ENCODE peak calls at places on chromosome 15, in six cellular contexts. L, G, S, A, Y and O are unnamed samples.

GRCh38 chr15:77515613-77516012 is 94.9 kb downstream of the HMG20A start:
- DNase-seq in G (no peak), Y (no peak), S (no peak), A (no peak), L (no peak), O (no peak)

GRCh38 chr15:60614862-60615771 is 136.2 kb upstream of the ICE2 start:
- DNase-seq in S (no peak), A (no peak), L (no peak), G (no peak), Y (no peak), O (no peak)

GRCh38 chr15:92463826-92464225 is 70.1 kb downstream of the ST8SIA2 start:
- DNase-seq in L (no peak), Y (peak; percentile 27), A (no peak), S (no peak), G (no peak), O (no peak)

GRCh38 chr15:63977102-63977501 is 69.2 kb downstream of the DAPK2 start:
- DNase-seq in G (no peak), Y (no peak), L (no peak), S (no peak), A (no peak), O (no peak)

GRCh38 chr15:40510201-40510600 is 39.4 kb downstream of the CHST14 start:
- DNase-seq in S (no peak), G (no peak), Y (peak; percentile 35), L (no peak), A (no peak), O (no peak)

GRCh38 chr15:91376016-91376415 is 276.0 kb downstream of the SV2B start:
- DNase-seq in S (no peak), L (no peak), G (no peak), A (no peak), Y (no peak), O (no peak)

GRCh38 chr15:72197045-72197459 is 535 bp downstream of the GRAMD2A start:
- DNase-seq in S (no peak), G (no peak), Y (no peak), A (no peak), L (no peak), O (no peak)

GRCh38 chr15:80803580-80804525 is 24.7 kb downstream of the CEMIP start:
- DNase-seq in S (no peak), A (no peak), G (no peak), L (no peak), Y (no peak), O (peak; percentile 56)

GRCh38 chr15:67820147-67820991 is 4.9 kb upstream of the SKOR1 start:
- DNase-seq in G (no peak), A (no peak), S (no peak), Y (no peak), L (no peak), O (no peak)

GRCh38 chr15:69060744-69061143 is 46.2 kb downstream of the NOX5 start:
- DNase-seq in A (no peak), G (no peak), S (no peak), Y (no peak), L (no peak), O (peak; percentile 35)

GRCh38 chr15:60137711-60138396 is 133.7 kb downstream of the FOXB1 start:
- DNase-seq in A (no peak), G (no peak), S (no peak), L (no peak), Y (peak; percentile 76), O (no peak)

GRCh38 chr15:52466134-52466701 is 62.5 kb downstream of the MYO5A start:
- DNase-seq in L (no peak), Y (no peak), A (peak; percentile 97), G (no peak), S (no peak), O (peak; percentile 67)

GRCh38 chr15:75202251-75203016 is 752 bp downstream of the C15orf39 start:
- DNase-seq in Y (peak; percentile 85), L (peak; percentile 86), G (peak; percentile 75), S (no peak), A (no peak), O (peak; percentile 85)

GRCh38 chr15:90266061-90266431 is 574 bp downstream of the NGRN start:
- DNase-seq in G (peak; percentile 8), A (no peak), S (no peak), L (peak; percentile 4), Y (no peak), O (peak; percentile 61)

GRCh38 chr15:101054116-101054515 is 135.0 kb downstream of the LRRK1 start:
- DNase-seq in Y (no peak), G (no peak), S (no peak), A (no peak), L (no peak), O (no peak)

GRCh38 chr15:99393641-99394040 is 142.4 kb downstream of the LRRC28 start:
- DNase-seq in Y (no peak), S (no peak), L (no peak), G (no peak), A (no peak), O (no peak)

GRCh38 chr15:57747206-57747605 is 40.7 kb downstream of the POLR2M start:
- DNase-seq in G (no peak), A (no peak), Y (no peak), S (no peak), L (no peak), O (no peak)

GRCh38 chr15:74793135-74794028 is 11.5 kb downstream of the CSK start:
- DNase-seq in A (no peak), Y (no peak), S (no peak), G (peak; percentile 69), L (no peak), O (peak; percentile 78)

GRCh38 chr15:40506964-40507571 is 36.3 kb downstream of the CHST14 start:
- DNase-seq in Y (peak; percentile 63), S (peak; percentile 35), G (peak; percentile 34), L (peak; percentile 64), A (no peak), O (peak; percentile 79)

GRCh38 chr15:92655178-92655995 is at the start of gene FAM174B:
- DNase-seq in G (no peak), L (no peak), A (no peak), S (no peak), Y (peak; percentile 35), O (peak; percentile 63)

GRCh38 chr15:38842991-38843610 is 278.5 kb upstream of the RASGRP1 start:
- DNase-seq in Y (peak; percentile 81), S (no peak), L (peak; percentile 28), A (no peak), G (no peak), O (no peak)

GRCh38 chr15:71114887-71115566 is at the start of gene THSD4:
- DNase-seq in G (peak; percentile 23), S (peak; percentile 24), L (peak; percentile 72), A (no peak), Y (peak; percentile 70), O (peak; percentile 84)

GRCh38 chr15:34582461-34583357 is 742 bp downstream of the GOLGA8B start:
- DNase-seq in A (no peak), G (no peak), S (peak; percentile 20), Y (peak; percentile 16), L (peak; percentile 8), O (peak; percentile 62)

GRCh38 chr15:60301024-60301423 is 96.8 kb downstream of the ANXA2 start:
- DNase-seq in Y (no peak), S (no peak), G (no peak), L (no peak), A (no peak), O (no peak)

GRCh38 chr15:66955871-66956585 is 109.4 kb upstream of the SMAD3 start:
- DNase-seq in Y (peak; percentile 43), A (no peak), L (peak; percentile 80), G (no peak), S (no peak), O (no peak)

GRCh38 chr15:62809106-62809967 is 233.2 kb upstream of the TPM1 start:
- DNase-seq in A (no peak), L (peak; percentile 88), Y (peak; percentile 60), S (no peak), G (no peak), O (no peak)

GRCh38 chr15:39889601-39890000 is 30.5 kb downstream of the GPR176 start:
- DNase-seq in Y (no peak), S (no peak), A (no peak), L (no peak), G (no peak), O (no peak)

GRCh38 chr15:60937278-60937677 is 291.8 kb downstream of the RORA start:
- DNase-seq in S (no peak), G (no peak), A (no peak), Y (no peak), L (no peak), O (no peak)

GRCh38 chr15:88049509-88049908 is 207.0 kb downstream of the NTRK3 start:
- DNase-seq in Y (no peak), S (no peak), L (no peak), A (no peak), G (no peak), O (no peak)